ENCODE peak calls at places on chromosomes 7 and 10, in six cellular contexts. K is ovary, C is A549, Y is right atrium auricular region, O is MM.1S, M is OCI-LY7. S is an unnamed sample. For H3K9me3, the result is how much of the 10 kb centered on the place peaks cover.

GRCh38 chr10:103921750-103922195 is 3.8 kb upstream of the STN1 start:
- DNase-seq in K (no peak), C (no peak), Y (no peak), O (no peak), M (peak), S (no peak)

GRCh38 chr10:12659706-12660105 is 310.4 kb downstream of the CAMK1D start:
- DNase-seq in K (no peak), C (no peak), Y (no peak), O (no peak), M (no peak), S (no peak)

GRCh38 chr7:14876194-14876593 is 26.4 kb downstream of the DGKB start:
- DNase-seq in K (no peak), C (no peak), Y (no peak), O (no peak), M (no peak), S (no peak)

GRCh38 chr10:2777946-2778345 is 289.4 kb upstream of the PFKP start:
- DNase-seq in K (no peak), C (no peak), Y (no peak), O (no peak), M (no peak), S (no peak)

GRCh38 chr10:59648711-59649201 is 60.9 kb downstream of the SLC16A9 start:
- DNase-seq in K (peak), C (no peak), Y (no peak), O (no peak), M (no peak), S (no peak)

GRCh38 chr7:39733881-39734571 is 110.7 kb downstream of the RALA start:
- DNase-seq in K (no peak), C (no peak), Y (no peak), O (no peak), M (peak), S (no peak)

GRCh38 chr7:105011771-105012502 is 2.1 kb upstream of the KMT2E start:
- DNase-seq in K (peak), C (no peak), Y (no peak), O (peak), M (peak), S (peak)

GRCh38 chr10:6365384-6365783 is 162.7 kb downstream of the PFKFB3 start:
- DNase-seq in K (no peak), C (no peak), Y (no peak), O (no peak), M (no peak), S (no peak)

GRCh38 chr7:18262054-18262453 is 233.5 kb upstream of the HDAC9 start:
- DNase-seq in K (no peak), C (no peak), Y (no peak), O (no peak), M (no peak), S (no peak)

GRCh38 chr7:34128762-34129161 is 223.4 kb downstream of the BMPER start:
- DNase-seq in K (no peak), C (no peak), Y (no peak), O (no peak), M (no peak), S (no peak)

GRCh38 chr10:102066421-102067068 is 1.4 kb downstream of the HPS6 start:
- DNase-seq in K (no peak), C (no peak), Y (no peak), O (no peak), M (no peak), S (no peak)

GRCh38 chr10:132304756-132305509 is 2.8 kb downstream of the STK32C start:
- DNase-seq in K (no peak), C (no peak), Y (no peak), O (no peak), M (no peak), S (no peak)

GRCh38 chr7:22238354-22239311 is 118.3 kb downstream of the RAPGEF5 start:
- DNase-seq in K (no peak), C (no peak), Y (no peak), O (no peak), M (no peak), S (no peak)

GRCh38 chr7:129457101-129457500 is 22.9 kb downstream of the STRIP2 start:
- DNase-seq in K (no peak), C (no peak), Y (no peak), O (no peak), M (no peak), S (no peak)

GRCh38 chr7:155809947-155810606 is 2.2 kb downstream of the SHH start:
- DNase-seq in K (no peak), C (no peak), Y (no peak), O (no peak), M (no peak), S (no peak)

GRCh38 chr10:110794808-110795207 is 76.9 kb upstream of the PDCD4 start:
- DNase-seq in K (no peak), C (no peak), Y (peak), O (no peak), M (no peak), S (peak)

GRCh38 chr7:26202019-26202985 is 757 bp downstream of the CBX3 start:
- DNase-seq in K (peak), C (no peak), Y (no peak), O (peak), M (peak), S (peak)

GRCh38 chr10:97640868-97641811 is 669 bp downstream of the PI4K2A start:
- DNase-seq in K (peak), C (no peak), Y (peak), O (peak), M (peak), S (peak)

GRCh38 chr10:71577345-71577744 is 142.2 kb downstream of the C10orf105 start:
- DNase-seq in K (no peak), C (no peak), Y (no peak), O (no peak), M (no peak), S (no peak)

GRCh38 chr7:123271856-123272255 is 72.1 kb upstream of the SLC13A1 start:
- DNase-seq in K (no peak), C (no peak), Y (no peak), O (no peak), M (no peak), S (no peak)

DNA sequence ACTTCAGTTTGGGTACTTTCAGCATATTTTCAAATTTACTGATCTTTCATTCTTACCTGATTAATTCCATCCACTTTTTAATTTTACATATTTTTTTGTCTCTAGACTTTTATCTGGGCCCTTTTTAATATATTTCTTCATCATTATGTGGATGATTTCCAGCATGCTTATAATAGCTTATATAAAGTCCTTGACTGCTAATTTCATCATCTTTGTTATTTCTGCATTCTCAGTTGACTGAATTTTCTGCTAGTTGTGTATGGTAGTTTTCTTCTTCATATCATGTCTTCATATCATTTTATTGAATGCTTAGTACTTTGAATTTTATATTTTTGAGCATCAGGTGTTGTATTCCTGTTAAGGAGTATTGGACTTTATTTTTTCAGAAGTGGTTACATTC is 39.6 kb downstream of the STAM start:
- DNase-seq in K (no peak), C (no peak), Y (no peak), O (no peak), M (no peak), S (no peak)
- H3K27ac ChIP-seq in K (no peak), C (no peak), Y (no peak), O (no peak), M (no peak), S (no peak)

DNA sequence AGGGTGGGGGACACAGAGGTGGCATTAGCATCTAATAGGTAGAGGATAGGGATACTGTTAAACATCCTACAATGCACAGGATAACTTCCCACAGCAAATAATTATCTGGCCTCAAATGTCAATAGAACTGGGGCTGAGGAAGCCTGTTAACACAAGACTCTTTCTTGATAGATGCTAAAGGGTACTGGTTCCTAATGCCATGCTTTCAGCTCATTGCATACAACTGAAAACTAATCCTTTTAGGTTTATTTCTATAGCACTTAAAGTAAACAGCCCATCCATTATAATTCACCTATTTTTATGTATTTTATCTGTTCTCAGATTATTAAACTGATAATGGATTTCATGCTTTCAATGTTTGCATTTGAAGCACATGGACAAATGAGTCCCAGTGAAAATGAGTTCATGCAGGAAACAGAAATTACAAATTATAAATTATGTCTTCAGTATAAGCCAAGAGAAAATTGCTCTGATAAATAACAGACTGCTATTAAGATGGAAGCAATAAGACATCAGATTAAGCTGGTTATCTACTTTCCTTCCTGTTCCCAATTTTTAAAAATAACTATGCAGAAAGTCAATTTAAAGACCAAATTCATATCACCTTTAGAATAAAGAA is 66.4 kb downstream of the AKR1D1 start:
- DNase-seq in K (no peak), C (no peak), Y (no peak), O (no peak), M (no peak), S (no peak)
- H3K9me3 ChIP-seq in K (under half), C (under half), Y (under half), O (under half), M (under half), S (under half)

GRCh38 chr10:129041916-129042315 is 425.1 kb upstream of the MGMT start:
- DNase-seq in K (no peak), C (no peak), Y (no peak), O (no peak), M (no peak), S (no peak)

GRCh38 chr10:129035052-129035805 is 431.8 kb upstream of the MGMT start:
- DNase-seq in K (no peak), C (no peak), Y (no peak), O (no peak), M (no peak), S (no peak)

GRCh38 chr10:129039406-129040345 is 427.4 kb upstream of the MGMT start:
- DNase-seq in K (no peak), C (no peak), Y (no peak), O (no peak), M (no peak), S (no peak)

GRCh38 chr10:129040377-129040776 is 426.7 kb upstream of the MGMT start:
- DNase-seq in K (no peak), C (no peak), Y (no peak), O (no peak), M (no peak), S (no peak)

GRCh38 chr10:129038490-129039011 is 428.5 kb upstream of the MGMT start:
- DNase-seq in K (no peak), C (no peak), Y (no peak), O (no peak), M (no peak), S (no peak)
- H3K27ac ChIP-seq in K (no peak), C (no peak), Y (no peak), O (no peak), M (no peak), S (no peak)

DNA sequence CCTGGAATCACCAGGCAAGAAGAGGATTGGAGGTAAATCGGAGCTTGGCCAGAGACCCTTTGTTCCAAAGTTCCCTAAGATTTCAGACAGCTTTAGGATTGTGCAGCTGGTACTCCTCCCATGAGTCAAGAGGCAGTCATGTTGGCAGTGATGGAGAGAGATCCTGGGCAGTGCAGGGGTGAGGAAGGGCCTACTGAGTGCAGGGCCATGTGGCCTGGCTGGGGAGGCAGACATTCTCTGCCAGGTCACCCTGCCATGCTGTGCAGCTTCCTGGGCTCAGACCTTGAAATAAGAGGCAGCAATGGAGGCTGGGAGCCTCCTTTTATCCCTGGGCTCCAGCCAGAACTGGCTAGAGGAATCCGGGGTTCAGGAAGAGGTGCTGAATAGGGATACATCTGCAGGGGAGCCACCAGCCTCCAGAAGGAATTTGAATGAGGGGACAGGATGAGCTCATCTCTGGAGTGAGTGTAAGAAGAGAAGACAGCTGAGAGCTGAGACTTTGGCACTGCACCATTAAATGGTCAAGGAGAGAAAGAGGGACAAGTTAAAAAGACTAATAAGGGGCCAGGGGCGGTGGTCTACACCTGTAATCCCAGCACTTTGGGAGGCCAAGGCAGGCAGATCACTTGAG is 12.2 kb downstream of the SFTPD start:
- DNase-seq in K (no peak), C (no peak), Y (no peak), O (no peak), M (no peak), S (no peak)
- H3K9me3 ChIP-seq in K (under half), C (under half), Y (under half), O (under half), M (under half), S (under half)

GRCh38 chr10:122473116-122473515 is 11.8 kb downstream of the HTRA1 start:
- DNase-seq in K (no peak), C (no peak), Y (no peak), O (no peak), M (no peak), S (no peak)

GRCh38 chr10:122475130-122475529 is 13.8 kb downstream of the HTRA1 start:
- DNase-seq in K (peak), C (no peak), Y (peak), O (no peak), M (no peak), S (peak)

GRCh38 chr10:122475581-122475980 is 14.2 kb downstream of the HTRA1 start:
- DNase-seq in K (no peak), C (no peak), Y (no peak), O (no peak), M (no peak), S (no peak)

GRCh38 chr10:122476034-122476695 is 14.8 kb downstream of the HTRA1 start:
- DNase-seq in K (no peak), C (no peak), Y (no peak), O (no peak), M (no peak), S (no peak)

DNA sequence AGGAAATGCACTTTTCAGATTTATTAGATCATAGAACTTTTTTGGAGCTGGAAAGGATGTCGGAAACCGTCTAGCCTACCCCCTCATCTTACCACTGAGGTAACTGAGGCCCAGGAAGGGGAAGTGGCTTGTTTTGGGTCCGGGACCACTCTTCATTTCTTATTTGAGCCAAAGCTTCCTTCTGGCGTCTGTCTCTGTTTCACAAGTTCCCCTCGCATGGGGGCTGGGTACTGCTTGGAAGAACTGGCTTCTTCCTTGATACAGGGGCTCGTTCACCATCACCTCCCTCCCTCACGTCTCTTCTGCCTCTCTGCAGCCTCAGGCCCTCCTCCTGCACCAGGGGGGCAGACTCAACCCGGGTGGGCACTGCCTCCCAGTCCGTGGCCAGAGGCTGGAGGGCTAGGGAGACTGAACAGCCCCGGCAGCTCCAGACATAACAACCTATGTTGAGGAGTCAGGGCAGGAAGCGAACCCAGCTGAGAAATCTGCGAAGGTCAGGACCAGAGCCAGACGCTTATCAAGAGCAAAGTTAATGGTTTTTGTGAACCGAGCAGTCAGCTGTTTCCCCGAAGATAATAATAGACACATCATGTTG is 12.9 kb downstream of the HTRA1 start:
- DNase-seq in K (peak), C (no peak), Y (no peak), O (no peak), M (no peak), S (no peak)
- H3K27ac ChIP-seq in K (no peak), C (no peak), Y (peak), O (no peak), M (no peak), S (no peak)

GRCh38 chr10:1668347-1668746 is 69.0 kb downstream of the ADARB2 start:
- DNase-seq in K (no peak), C (no peak), Y (no peak), O (no peak), M (no peak), S (no peak)

GRCh38 chr10:1664565-1664964 is 72.8 kb downstream of the ADARB2 start:
- DNase-seq in K (no peak), C (no peak), Y (no peak), O (no peak), M (no peak), S (no peak)

GRCh38 chr10:1665262-1665661 is 72.1 kb downstream of the ADARB2 start:
- DNase-seq in K (no peak), C (no peak), Y (no peak), O (no peak), M (no peak), S (no peak)

GRCh38 chr10:1665681-1666080 is 71.6 kb downstream of the ADARB2 start:
- DNase-seq in K (no peak), C (no peak), Y (no peak), O (no peak), M (no peak), S (no peak)

DNA sequence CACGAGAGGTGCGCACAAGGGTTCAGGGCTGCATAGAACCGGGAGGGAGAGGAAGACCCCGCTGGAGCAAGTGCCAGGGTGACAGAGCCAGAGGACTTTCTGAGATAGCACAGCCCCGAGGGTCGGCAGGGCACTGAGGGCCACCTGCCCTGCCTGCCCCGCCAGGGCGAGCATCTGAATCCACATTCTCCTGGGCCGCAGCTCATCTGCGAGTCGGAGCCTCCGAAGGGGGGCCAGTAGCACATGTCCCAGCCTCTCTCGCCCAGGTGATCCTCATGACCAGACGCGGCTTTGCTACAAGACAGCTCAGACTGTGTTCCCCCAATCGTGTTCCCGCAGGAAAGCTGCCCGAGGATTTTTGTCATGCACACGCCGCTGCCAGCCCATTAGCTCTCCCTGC is 71.2 kb downstream of the ADARB2 start:
- DNase-seq in K (no peak), C (no peak), Y (no peak), O (no peak), M (no peak), S (no peak)
- H3K9me3 ChIP-seq in K (under half), C (under half), Y (under half), O (under half), M (under half), S (under half)

GRCh38 chr10:11207276-11207809 is 189.7 kb downstream of the CELF2 start:
- DNase-seq in K (no peak), C (no peak), Y (no peak), O (no peak), M (no peak), S (no peak)

GRCh38 chr10:11209810-11210141 is 192.1 kb downstream of the CELF2 start:
- DNase-seq in K (no peak), C (no peak), Y (peak), O (peak), M (no peak), S (peak)

GRCh38 chr10:11208243-11208642 is 190.6 kb downstream of the CELF2 start:
- DNase-seq in K (no peak), C (no peak), Y (peak), O (peak), M (no peak), S (no peak)

GRCh38 chr10:11210211-11210922 is 192.7 kb downstream of the CELF2 start:
- DNase-seq in K (no peak), C (no peak), Y (peak), O (peak), M (no peak), S (no peak)

GRCh38 chr10:11208908-11209809 is 191.5 kb downstream of the CELF2 start:
- DNase-seq in K (no peak), C (no peak), Y (peak), O (peak), M (no peak), S (no peak)
- H3K27ac ChIP-seq in K (no peak), C (no peak), Y (peak), O (peak), M (no peak), S (no peak)

DNA sequence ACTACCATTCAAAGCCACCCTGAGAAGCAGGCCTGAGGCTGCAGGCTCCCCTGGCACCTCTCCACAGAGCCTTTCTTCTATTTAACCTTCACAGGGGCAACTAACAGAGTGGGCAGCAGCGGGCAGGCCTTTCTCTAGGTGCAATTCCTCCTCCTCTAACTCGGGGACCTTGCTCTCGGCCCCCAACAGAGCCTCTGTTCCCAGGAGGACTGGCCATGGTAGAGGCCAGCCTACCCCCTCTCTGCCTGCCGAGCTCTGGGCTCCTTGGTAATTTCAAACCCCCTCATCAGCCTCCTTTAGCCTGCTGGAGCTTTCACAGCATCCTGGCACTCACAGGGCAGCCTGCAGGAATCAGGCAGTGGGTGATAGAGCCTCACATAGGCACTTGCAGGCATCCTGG is 920.8 kb upstream of the ZNF722 start:
- DNase-seq in K (no peak), C (no peak), Y (no peak), O (no peak), M (no peak), S (no peak)
- H3K9me3 ChIP-seq in K (under half), C (under half), Y (under half), O (under half), M (under half), S (under half)

S was measured in body of pancreas.